ENCODE peak calls at places on chromosomes 12 and 14, in eight cellular contexts. One of them, this sample, is unnamed.
A peak's percentile ranks its signal among the peaks of the same experiment; 100 is the strongest.

GRCh38 chr14:72947366-72948160 is 21.3 kb downstream of the DCAF4 start:
- DNase-seq in SK-N-SH: no peak
- DNase-seq in A549: no peak
- DNase-seq in K562: no peak
- DNase-seq in HCT116: no peak
- DNase-seq in HL-60: no peak
- DNase-seq in Panc1: no peak
- DNase-seq in HepG2: no peak
- DNase-seq in this sample: no peak

GRCh38 chr14:74412753-74413152 is 13.3 kb downstream of the SYNDIG1L start:
- DNase-seq in SK-N-SH: no peak
- DNase-seq in A549: no peak
- DNase-seq in K562: no peak
- DNase-seq in HCT116: no peak
- DNase-seq in HL-60: no peak
- DNase-seq in Panc1: no peak
- DNase-seq in HepG2: no peak
- DNase-seq in this sample: no peak

GRCh38 chr12:3033538-3033865 is 43.7 kb upstream of the TSPAN9 start:
- DNase-seq in SK-N-SH: no peak
- DNase-seq in A549: no peak
- DNase-seq in K562: no peak
- DNase-seq in HCT116: no peak
- DNase-seq in HL-60: no peak
- DNase-seq in Panc1: no peak
- DNase-seq in HepG2: no peak
- DNase-seq in this sample: no peak

GRCh38 chr12:93128332-93128707 is 199.2 kb upstream of the EEA1 start:
- DNase-seq in SK-N-SH: no peak
- DNase-seq in A549: no peak
- DNase-seq in K562: no peak
- DNase-seq in HCT116: no peak
- DNase-seq in HL-60: no peak
- DNase-seq in Panc1: no peak
- DNase-seq in HepG2: no peak
- DNase-seq in this sample: no peak

GRCh38 chr14:100146548-100147091 is 12.8 kb downstream of the DEGS2 start:
- DNase-seq in SK-N-SH: no peak
- DNase-seq in A549: no peak
- DNase-seq in K562: no peak
- DNase-seq in HCT116: no peak
- DNase-seq in HL-60: no peak
- DNase-seq in Panc1: no peak
- DNase-seq in HepG2: no peak
- DNase-seq in this sample: no peak

GRCh38 chr12:55467836-55468235 is 2.1 kb downstream of the OR6C70 start:
- DNase-seq in SK-N-SH: no peak
- DNase-seq in A549: no peak
- DNase-seq in K562: no peak
- DNase-seq in HCT116: no peak
- DNase-seq in HL-60: no peak
- DNase-seq in Panc1: no peak
- DNase-seq in HepG2: no peak
- DNase-seq in this sample: no peak

GRCh38 chr12:43309845-43310405 is 242.1 kb downstream of the ADAMTS20 start:
- DNase-seq in SK-N-SH: no peak
- DNase-seq in A549: no peak
- DNase-seq in K562: no peak
- DNase-seq in HCT116: no peak
- DNase-seq in HL-60: no peak
- DNase-seq in Panc1: no peak
- DNase-seq in HepG2: no peak
- DNase-seq in this sample: no peak

GRCh38 chr14:59020382-59020781 is 168.1 kb upstream of the DAAM1 start:
- DNase-seq in SK-N-SH: peak; percentile 8
- DNase-seq in A549: no peak
- DNase-seq in K562: no peak
- DNase-seq in HCT116: peak; percentile 18
- DNase-seq in HL-60: peak; percentile 18
- DNase-seq in Panc1: no peak
- DNase-seq in HepG2: no peak
- DNase-seq in this sample: peak; percentile 52

GRCh38 chr12:115320451-115320850 is 636.5 kb upstream of the TBX3 start:
- DNase-seq in SK-N-SH: no peak
- DNase-seq in A549: no peak
- DNase-seq in K562: no peak
- DNase-seq in HCT116: no peak
- DNase-seq in HL-60: no peak
- DNase-seq in Panc1: no peak
- DNase-seq in HepG2: no peak
- DNase-seq in this sample: no peak

GRCh38 chr12:68140576-68140975 is 19.0 kb downstream of the IFNG start:
- DNase-seq in SK-N-SH: no peak
- DNase-seq in A549: no peak
- DNase-seq in K562: no peak
- DNase-seq in HCT116: no peak
- DNase-seq in HL-60: no peak
- DNase-seq in Panc1: no peak
- DNase-seq in HepG2: no peak
- DNase-seq in this sample: no peak

GRCh38 chr14:103707329-103708263 is 7.7 kb downstream of the XRCC3 start:
- DNase-seq in SK-N-SH: no peak
- DNase-seq in A549: no peak
- DNase-seq in K562: no peak
- DNase-seq in HCT116: no peak
- DNase-seq in HL-60: no peak
- DNase-seq in Panc1: no peak
- DNase-seq in HepG2: no peak
- DNase-seq in this sample: no peak

GRCh38 chr14:69612014-69612758 is 790 bp downstream of the SUSD6 start:
- DNase-seq in SK-N-SH: peak; percentile 78
- DNase-seq in A549: peak; percentile 27
- DNase-seq in K562: no peak
- DNase-seq in HCT116: no peak
- DNase-seq in HL-60: peak; percentile 24
- DNase-seq in Panc1: no peak
- DNase-seq in HepG2: no peak
- DNase-seq in this sample: peak; percentile 61

GRCh38 chr14:103199141-103199540 is 75.9 kb downstream of the TNFAIP2 start:
- DNase-seq in SK-N-SH: no peak
- DNase-seq in A549: no peak
- DNase-seq in K562: no peak
- DNase-seq in HCT116: no peak
- DNase-seq in HL-60: no peak
- DNase-seq in Panc1: no peak
- DNase-seq in HepG2: no peak
- DNase-seq in this sample: no peak

GRCh38 chr12:131105351-131105735 is 151.6 kb downstream of the ADGRD1 start:
- DNase-seq in SK-N-SH: no peak
- DNase-seq in A549: no peak
- DNase-seq in K562: no peak
- DNase-seq in HCT116: no peak
- DNase-seq in HL-60: no peak
- DNase-seq in Panc1: no peak
- DNase-seq in HepG2: no peak
- DNase-seq in this sample: no peak

GRCh38 chr14:68862954-68863594 is 70.2 kb upstream of the ZFP36L1 start:
- DNase-seq in SK-N-SH: peak; percentile 79
- DNase-seq in A549: peak; percentile 79
- DNase-seq in K562: peak; percentile 54
- DNase-seq in HCT116: peak; percentile 67
- DNase-seq in HL-60: peak; percentile 66
- DNase-seq in Panc1: peak; percentile 48
- DNase-seq in HepG2: peak; percentile 76
- DNase-seq in this sample: peak; percentile 94

GRCh38 chr14:22939684-22940083 is 10.5 kb upstream of the PRMT5 start:
- DNase-seq in SK-N-SH: no peak
- DNase-seq in A549: no peak
- DNase-seq in K562: no peak
- DNase-seq in HCT116: no peak
- DNase-seq in HL-60: no peak
- DNase-seq in Panc1: no peak
- DNase-seq in HepG2: no peak
- DNase-seq in this sample: no peak

GRCh38 chr14:23364164-23364571 is 804 bp downstream of the EFS start:
- DNase-seq in SK-N-SH: peak; percentile 81
- DNase-seq in A549: no peak
- DNase-seq in K562: peak; percentile 30
- DNase-seq in HCT116: no peak
- DNase-seq in HL-60: no peak
- DNase-seq in Panc1: no peak
- DNase-seq in HepG2: no peak
- DNase-seq in this sample: peak; percentile 53

GRCh38 chr12:112219195-112219594 is 93.8 kb downstream of the TRAFD1 start:
- DNase-seq in SK-N-SH: no peak
- DNase-seq in A549: no peak
- DNase-seq in K562: no peak
- DNase-seq in HCT116: no peak
- DNase-seq in HL-60: no peak
- DNase-seq in Panc1: no peak
- DNase-seq in HepG2: no peak
- DNase-seq in this sample: peak; percentile 50

GRCh38 chr12:51323966-51324895 is at the start of gene BIN2:
- DNase-seq in SK-N-SH: no peak
- DNase-seq in A549: no peak
- DNase-seq in K562: no peak
- DNase-seq in HCT116: no peak
- DNase-seq in HL-60: peak; percentile 92
- DNase-seq in Panc1: no peak
- DNase-seq in HepG2: no peak
- DNase-seq in this sample: no peak

DNA sequence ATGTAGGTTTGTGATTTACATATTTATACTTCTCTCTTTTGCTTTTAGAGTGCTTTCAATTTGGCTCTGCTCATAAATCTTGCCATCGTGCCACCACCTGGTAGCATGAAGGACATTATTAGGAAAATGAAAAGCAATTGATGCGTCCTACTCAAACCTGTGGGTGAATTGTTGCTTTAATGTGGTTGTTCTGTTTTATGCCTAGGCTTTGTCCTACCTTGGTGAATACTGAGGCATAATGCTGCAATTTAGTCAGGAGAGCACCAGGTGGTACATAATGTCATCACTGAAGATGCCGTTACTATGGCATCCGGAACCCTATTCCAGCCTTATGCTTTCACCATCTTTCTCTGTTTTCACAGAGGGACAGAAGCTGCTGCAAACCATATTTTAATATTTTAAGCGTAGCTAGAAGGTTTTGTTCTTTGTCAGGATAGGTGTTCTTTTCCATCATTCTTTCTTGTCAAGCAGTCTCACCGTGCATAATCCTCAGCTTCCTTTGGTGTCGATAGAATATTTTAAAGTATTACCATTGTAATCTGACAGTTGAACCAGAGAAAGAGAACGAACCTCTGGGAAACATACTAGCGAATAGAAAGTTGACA is 68.5 kb upstream of the PKP2 start:
- DNase-seq in SK-N-SH: no peak
- DNase-seq in A549: no peak
- DNase-seq in K562: no peak
- DNase-seq in HCT116: no peak
- DNase-seq in HL-60: no peak
- DNase-seq in Panc1: no peak
- DNase-seq in HepG2: no peak
- DNase-seq in this sample: no peak
- TF ChIP-seq REST in SK-N-SH: no peak
- TF ChIP-seq REST in A549: no peak
- TF ChIP-seq REST in K562: no peak
- TF ChIP-seq REST in HCT116: no peak
- TF ChIP-seq REST in HL-60: no peak
- TF ChIP-seq REST in Panc1: no peak
- TF ChIP-seq REST in HepG2: no peak
- TF ChIP-seq REST in this sample: no peak

GRCh38 chr12:45458238-45458637 is 242.3 kb downstream of the ANO6 start:
- DNase-seq in SK-N-SH: no peak
- DNase-seq in A549: no peak
- DNase-seq in K562: no peak
- DNase-seq in HCT116: no peak
- DNase-seq in HL-60: no peak
- DNase-seq in Panc1: no peak
- DNase-seq in HepG2: no peak
- DNase-seq in this sample: no peak
- TF ChIP-seq REST in SK-N-SH: no peak
- TF ChIP-seq REST in A549: no peak
- TF ChIP-seq REST in K562: no peak
- TF ChIP-seq REST in HCT116: no peak
- TF ChIP-seq REST in HL-60: no peak
- TF ChIP-seq REST in Panc1: no peak
- TF ChIP-seq REST in HepG2: no peak
- TF ChIP-seq REST in this sample: no peak

DNA sequence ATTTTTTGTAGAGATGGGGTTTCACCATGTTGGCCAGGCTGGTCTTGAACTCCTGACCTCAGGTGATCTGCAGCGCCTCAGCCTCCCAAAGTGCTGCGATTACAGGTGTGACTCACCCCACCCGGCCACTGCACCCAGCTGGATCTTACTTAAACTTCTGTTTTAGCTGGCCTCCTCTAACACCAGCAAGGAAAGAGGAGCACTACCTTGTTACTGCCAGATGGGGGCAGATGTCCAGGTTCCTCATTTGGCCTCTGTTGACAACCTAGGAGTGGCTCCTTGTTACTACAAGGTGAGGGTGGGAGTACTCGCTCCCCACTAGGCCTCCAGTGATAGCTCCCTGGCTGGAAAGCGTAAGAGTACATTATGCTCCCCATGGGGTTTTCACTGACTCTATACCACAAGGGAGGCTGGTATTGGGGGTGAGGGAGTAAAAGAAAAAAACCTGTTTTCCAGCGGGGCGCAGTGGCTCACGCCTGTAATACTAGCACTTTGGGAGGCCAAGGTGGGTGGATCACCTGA is 13.1 kb upstream of the ARF6 start:
- DNase-seq in SK-N-SH: peak; percentile 65
- DNase-seq in A549: peak; percentile 59
- DNase-seq in K562: peak; percentile 66
- DNase-seq in HCT116: peak; percentile 95
- DNase-seq in HL-60: peak; percentile 82
- DNase-seq in Panc1: no peak
- DNase-seq in HepG2: peak; percentile 80
- DNase-seq in this sample: peak; percentile 92
- TF ChIP-seq REST in SK-N-SH: no peak
- TF ChIP-seq REST in A549: no peak
- TF ChIP-seq REST in K562: no peak
- TF ChIP-seq REST in HCT116: no peak
- TF ChIP-seq REST in HL-60: no peak
- TF ChIP-seq REST in Panc1: no peak
- TF ChIP-seq REST in HepG2: no peak
- TF ChIP-seq REST in this sample: no peak

GRCh38 chr14:57884175-57884574 is 18.3 kb upstream of the SLC35F4 start:
- DNase-seq in SK-N-SH: no peak
- DNase-seq in A549: no peak
- DNase-seq in K562: no peak
- DNase-seq in HCT116: no peak
- DNase-seq in HL-60: no peak
- DNase-seq in Panc1: no peak
- DNase-seq in HepG2: no peak
- DNase-seq in this sample: no peak
- TF ChIP-seq REST in SK-N-SH: no peak
- TF ChIP-seq REST in A549: no peak
- TF ChIP-seq REST in K562: no peak
- TF ChIP-seq REST in HCT116: no peak
- TF ChIP-seq REST in HL-60: no peak
- TF ChIP-seq REST in Panc1: no peak
- TF ChIP-seq REST in HepG2: no peak
- TF ChIP-seq REST in this sample: no peak

This sample was measured in GM23338.